ENCODE peak calls at places on chromosomes 7 and 10, in four cellular contexts. W is HEK293T, F is GM23248, V is ascending aorta. G is an unnamed sample.
A peak's percentile ranks its signal among the peaks of the same experiment; 100 is the strongest.

GRCh38 chr10:99234067-99234738 is 1.4 kb downstream of the HPSE2 start:
- DNase-seq in W (no peak), F (peak; percentile 77), V (no peak), G (peak; percentile 4)

GRCh38 chr7:74233655-74234280 is 20.4 kb downstream of the RFC2 start:
- DNase-seq in W (no peak), F (peak; percentile 30), V (no peak), G (no peak)

GRCh38 chr10:62691331-62691730 is 113.2 kb upstream of the ADO start:
- DNase-seq in W (no peak), F (no peak), V (no peak), G (no peak)

GRCh38 chr10:113663908-113664307 is at the start of gene NRAP:
- DNase-seq in W (no peak), F (no peak), V (no peak), G (no peak)

GRCh38 chr10:119740096-119740495 is 14.2 kb downstream of the INPP5F start:
- DNase-seq in W (no peak), F (no peak), V (no peak), G (no peak)

GRCh38 chr7:100477871-100478248 is 1.2 kb downstream of the TSC22D4 start:
- DNase-seq in W (no peak), F (peak; percentile 25), V (no peak), G (no peak)

GRCh38 chr10:17547026-17547425 is 70.1 kb downstream of the HACD1 start:
- DNase-seq in W (no peak), F (no peak), V (no peak), G (no peak)

GRCh38 chr7:8189615-8190014 is 72.4 kb downstream of the ICA1 start:
- DNase-seq in W (no peak), F (no peak), V (no peak), G (no peak)

GRCh38 chr10:122499491-122499941 is 38.2 kb downstream of the HTRA1 start:
- DNase-seq in W (no peak), F (peak; percentile 88), V (no peak), G (no peak)

GRCh38 chr7:28879105-28879504 is 79.0 kb downstream of the TRIL start:
- DNase-seq in W (no peak), F (no peak), V (no peak), G (no peak)

GRCh38 chr7:70812511-70812910 is 319.4 kb upstream of the GALNT17 start:
- DNase-seq in W (no peak), F (no peak), V (no peak), G (no peak)

GRCh38 chr7:43583424-43584199 is 704 bp downstream of the STK17A start:
- DNase-seq in W (peak; percentile 32), F (peak; percentile 75), V (no peak), G (peak; percentile 67)

GRCh38 chr10:71831646-71832552 is 19.2 kb downstream of the PSAP start:
- DNase-seq in W (no peak), F (peak; percentile 58), V (no peak), G (no peak)

GRCh38 chr10:43409385-43410109 is 561 bp upstream of the HNRNPF start:
- DNase-seq in W (no peak), F (peak; percentile 42), V (no peak), G (peak; percentile 69)

GRCh38 chr7:3949226-3949625 is 648.2 kb downstream of the SDK1 start:
- DNase-seq in W (no peak), F (no peak), V (no peak), G (no peak)

GRCh38 chr10:87850742-87851205 is 12.6 kb downstream of the KLLN start:
- DNase-seq in W (peak; percentile 61), F (peak; percentile 79), V (no peak), G (peak; percentile 36)

GRCh38 chr10:102773986-102774385 is 30.2 kb downstream of the WBP1L start:
- DNase-seq in W (no peak), F (peak; percentile 32), V (no peak), G (no peak)

G was measured in effector memory CD8-positive, alpha-beta T cell.